ENCODE peak calls at places on chromosomes 5 and 9, in eight cellular contexts. One of them, this sample, is unnamed.

GRCh38 chr9:130072515-130073235 is 19.0 kb downstream of the GPR107 start:
- DNase-seq in astrocyte of the spinal cord: peak
- DNase-seq in progenitor cell of endocrine pancreas: no peak
- DNase-seq in tibial artery: no peak
- DNase-seq in neural crest cell: no peak
- DNase-seq in GM10248: peak
- DNase-seq in neural progenitor cell: no peak
- DNase-seq in cardiac fibroblast: no peak
- DNase-seq in this sample: peak

GRCh38 chr9:117136461-117136860 is 278.4 kb downstream of the ASTN2 start:
- DNase-seq in astrocyte of the spinal cord: no peak
- DNase-seq in progenitor cell of endocrine pancreas: no peak
- DNase-seq in tibial artery: no peak
- DNase-seq in neural crest cell: no peak
- DNase-seq in GM10248: no peak
- DNase-seq in neural progenitor cell: no peak
- DNase-seq in cardiac fibroblast: no peak
- DNase-seq in this sample: no peak

GRCh38 chr9:95385521-95385920 is 68.0 kb upstream of the FANCC start:
- DNase-seq in astrocyte of the spinal cord: no peak
- DNase-seq in progenitor cell of endocrine pancreas: no peak
- DNase-seq in tibial artery: no peak
- DNase-seq in neural crest cell: no peak
- DNase-seq in GM10248: no peak
- DNase-seq in neural progenitor cell: no peak
- DNase-seq in cardiac fibroblast: no peak
- DNase-seq in this sample: no peak

GRCh38 chr5:132797651-132798050 is 15.5 kb upstream of the SOWAHA start:
- DNase-seq in astrocyte of the spinal cord: no peak
- DNase-seq in progenitor cell of endocrine pancreas: no peak
- DNase-seq in tibial artery: no peak
- DNase-seq in neural crest cell: no peak
- DNase-seq in GM10248: no peak
- DNase-seq in neural progenitor cell: no peak
- DNase-seq in cardiac fibroblast: no peak
- DNase-seq in this sample: no peak

GRCh38 chr5:1268666-1269065 is 26.2 kb downstream of the TERT start:
- DNase-seq in astrocyte of the spinal cord: no peak
- DNase-seq in progenitor cell of endocrine pancreas: no peak
- DNase-seq in tibial artery: no peak
- DNase-seq in neural crest cell: no peak
- DNase-seq in GM10248: no peak
- DNase-seq in neural progenitor cell: no peak
- DNase-seq in cardiac fibroblast: no peak
- DNase-seq in this sample: no peak

GRCh38 chr9:34961574-34962480 is 3.7 kb downstream of the PHF24 start:
- DNase-seq in astrocyte of the spinal cord: peak
- DNase-seq in progenitor cell of endocrine pancreas: no peak
- DNase-seq in tibial artery: no peak
- DNase-seq in neural crest cell: no peak
- DNase-seq in GM10248: no peak
- DNase-seq in neural progenitor cell: no peak
- DNase-seq in cardiac fibroblast: peak
- DNase-seq in this sample: no peak

GRCh38 chr5:161847896-161848510 is at the start of gene GABRA1:
- DNase-seq in astrocyte of the spinal cord: no peak
- DNase-seq in progenitor cell of endocrine pancreas: peak
- DNase-seq in tibial artery: no peak
- DNase-seq in neural crest cell: peak
- DNase-seq in GM10248: no peak
- DNase-seq in neural progenitor cell: peak
- DNase-seq in cardiac fibroblast: no peak
- DNase-seq in this sample: no peak

GRCh38 chr9:113885183-113886002 is 9.3 kb downstream of the ZNF618 start:
- DNase-seq in astrocyte of the spinal cord: no peak
- DNase-seq in progenitor cell of endocrine pancreas: no peak
- DNase-seq in tibial artery: no peak
- DNase-seq in neural crest cell: no peak
- DNase-seq in GM10248: no peak
- DNase-seq in neural progenitor cell: no peak
- DNase-seq in cardiac fibroblast: no peak
- DNase-seq in this sample: no peak

GRCh38 chr5:129500101-129500500 is 40.0 kb downstream of the ADAMTS19 start:
- DNase-seq in astrocyte of the spinal cord: no peak
- DNase-seq in progenitor cell of endocrine pancreas: no peak
- DNase-seq in tibial artery: no peak
- DNase-seq in neural crest cell: no peak
- DNase-seq in GM10248: no peak
- DNase-seq in neural progenitor cell: no peak
- DNase-seq in cardiac fibroblast: no peak
- DNase-seq in this sample: no peak

GRCh38 chr9:129701549-129701948 is 36.1 kb downstream of the PRRX2 start:
- DNase-seq in astrocyte of the spinal cord: no peak
- DNase-seq in progenitor cell of endocrine pancreas: no peak
- DNase-seq in tibial artery: no peak
- DNase-seq in neural crest cell: no peak
- DNase-seq in GM10248: no peak
- DNase-seq in neural progenitor cell: no peak
- DNase-seq in cardiac fibroblast: no peak
- DNase-seq in this sample: no peak

GRCh38 chr5:96692436-96692835 is 30.3 kb downstream of the CAST start:
- DNase-seq in astrocyte of the spinal cord: peak
- DNase-seq in progenitor cell of endocrine pancreas: no peak
- DNase-seq in tibial artery: no peak
- DNase-seq in neural crest cell: no peak
- DNase-seq in GM10248: no peak
- DNase-seq in neural progenitor cell: no peak
- DNase-seq in cardiac fibroblast: no peak
- DNase-seq in this sample: no peak

GRCh38 chr5:82676663-82677062 is 398.5 kb upstream of the RPS23 start:
- DNase-seq in astrocyte of the spinal cord: no peak
- DNase-seq in progenitor cell of endocrine pancreas: no peak
- DNase-seq in tibial artery: no peak
- DNase-seq in neural crest cell: no peak
- DNase-seq in GM10248: peak
- DNase-seq in neural progenitor cell: no peak
- DNase-seq in cardiac fibroblast: no peak
- DNase-seq in this sample: no peak

GRCh38 chr5:148397968-148398595 is 14.3 kb downstream of the FBXO38 start:
- DNase-seq in astrocyte of the spinal cord: no peak
- DNase-seq in progenitor cell of endocrine pancreas: no peak
- DNase-seq in tibial artery: no peak
- DNase-seq in neural crest cell: no peak
- DNase-seq in GM10248: no peak
- DNase-seq in neural progenitor cell: peak
- DNase-seq in cardiac fibroblast: no peak
- DNase-seq in this sample: no peak

DNA sequence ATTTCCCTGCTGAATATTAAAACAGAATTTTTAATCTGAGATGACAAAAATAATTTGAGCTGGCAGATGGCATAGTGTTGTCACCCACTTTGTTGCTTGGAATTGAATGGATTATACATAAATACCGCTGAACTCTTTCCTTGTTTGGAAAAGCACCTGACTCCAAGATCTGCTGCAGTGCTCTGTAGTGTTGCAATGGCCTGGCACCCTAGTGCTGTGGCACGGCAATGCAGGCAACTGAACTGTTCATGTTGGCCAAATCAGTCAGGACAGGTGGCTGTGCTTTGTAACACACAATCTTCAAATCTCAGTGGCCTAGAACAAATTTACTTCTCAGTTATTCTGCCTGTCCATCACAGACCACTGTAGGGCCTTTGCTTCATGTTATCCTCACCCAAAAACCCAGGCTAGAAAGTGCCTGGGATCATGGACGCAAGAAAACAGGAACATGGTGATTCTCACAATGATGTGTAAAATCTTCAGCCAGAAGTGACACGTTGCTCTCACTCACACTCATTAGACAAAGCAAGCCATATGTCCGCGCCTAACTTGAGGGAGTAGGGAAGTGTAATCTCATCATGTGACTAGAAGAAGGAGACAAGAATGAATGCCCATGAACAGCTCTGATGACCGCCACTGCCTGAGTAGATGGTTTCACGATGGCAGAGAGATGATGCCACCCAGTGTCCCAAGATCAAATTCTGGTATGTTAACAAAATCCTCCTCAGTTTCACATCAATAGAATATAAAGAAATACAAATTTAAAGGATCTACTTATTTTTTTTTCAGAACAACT is 191.9 kb upstream of the PUM3 start:
- DNase-seq in astrocyte of the spinal cord: no peak
- DNase-seq in progenitor cell of endocrine pancreas: no peak
- DNase-seq in tibial artery: no peak
- DNase-seq in neural crest cell: no peak
- DNase-seq in GM10248: no peak
- DNase-seq in neural progenitor cell: no peak
- DNase-seq in cardiac fibroblast: no peak
- DNase-seq in this sample: no peak
- TF ChIP-seq CTCF in astrocyte of the spinal cord: no peak
- TF ChIP-seq CTCF in progenitor cell of endocrine pancreas: no peak
- TF ChIP-seq CTCF in tibial artery: no peak
- TF ChIP-seq CTCF in neural crest cell: no peak
- TF ChIP-seq CTCF in GM10248: no peak
- TF ChIP-seq CTCF in neural progenitor cell: no peak
- TF ChIP-seq CTCF in cardiac fibroblast: no peak
- TF ChIP-seq CTCF in this sample: no peak

GRCh38 chr5:3599283-3600105 is 3.9 kb downstream of the IRX1 start:
- DNase-seq in astrocyte of the spinal cord: peak
- DNase-seq in progenitor cell of endocrine pancreas: no peak
- DNase-seq in tibial artery: no peak
- DNase-seq in neural crest cell: no peak
- DNase-seq in GM10248: no peak
- DNase-seq in neural progenitor cell: peak
- DNase-seq in cardiac fibroblast: no peak
- DNase-seq in this sample: peak
- TF ChIP-seq CTCF in astrocyte of the spinal cord: peak
- TF ChIP-seq CTCF in progenitor cell of endocrine pancreas: peak
- TF ChIP-seq CTCF in tibial artery: no peak
- TF ChIP-seq CTCF in neural crest cell: peak
- TF ChIP-seq CTCF in GM10248: no peak
- TF ChIP-seq CTCF in neural progenitor cell: peak
- TF ChIP-seq CTCF in cardiac fibroblast: no peak
- TF ChIP-seq CTCF in this sample: no peak

DNA sequence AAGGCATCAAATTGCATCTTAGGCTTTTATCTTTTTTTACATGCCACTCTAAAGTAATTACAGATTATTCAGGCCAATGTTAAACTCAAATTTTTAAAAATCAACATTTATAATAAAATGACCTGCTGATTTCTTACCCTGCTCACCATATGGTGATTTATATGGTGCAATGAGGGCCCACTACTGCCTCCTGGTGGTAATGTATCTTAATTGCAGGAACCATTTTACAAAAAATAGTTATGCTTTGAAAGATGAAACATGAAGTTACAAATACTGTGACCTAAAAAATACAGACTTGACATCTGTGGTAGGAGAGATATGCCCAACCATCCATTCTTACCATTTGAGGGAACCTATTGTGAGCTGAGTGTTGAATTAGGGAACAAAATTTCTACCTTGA is 292.6 kb upstream of the TAS2R1 start:
- DNase-seq in astrocyte of the spinal cord: no peak
- DNase-seq in progenitor cell of endocrine pancreas: no peak
- DNase-seq in tibial artery: no peak
- DNase-seq in neural crest cell: no peak
- DNase-seq in GM10248: no peak
- DNase-seq in neural progenitor cell: no peak
- DNase-seq in cardiac fibroblast: no peak
- DNase-seq in this sample: no peak
- TF ChIP-seq CTCF in astrocyte of the spinal cord: no peak
- TF ChIP-seq CTCF in progenitor cell of endocrine pancreas: peak
- TF ChIP-seq CTCF in tibial artery: no peak
- TF ChIP-seq CTCF in neural crest cell: peak
- TF ChIP-seq CTCF in GM10248: no peak
- TF ChIP-seq CTCF in neural progenitor cell: peak
- TF ChIP-seq CTCF in cardiac fibroblast: peak
- TF ChIP-seq CTCF in this sample: peak

GRCh38 chr9:89427621-89428221 is 70.2 kb downstream of the SEMA4D start:
- DNase-seq in astrocyte of the spinal cord: no peak
- DNase-seq in progenitor cell of endocrine pancreas: no peak
- DNase-seq in tibial artery: no peak
- DNase-seq in neural crest cell: no peak
- DNase-seq in GM10248: peak
- DNase-seq in neural progenitor cell: no peak
- DNase-seq in cardiac fibroblast: no peak
- DNase-seq in this sample: no peak

GRCh38 chr9:89428222-89428761 is 69.6 kb downstream of the SEMA4D start:
- DNase-seq in astrocyte of the spinal cord: no peak
- DNase-seq in progenitor cell of endocrine pancreas: no peak
- DNase-seq in tibial artery: no peak
- DNase-seq in neural crest cell: no peak
- DNase-seq in GM10248: no peak
- DNase-seq in neural progenitor cell: no peak
- DNase-seq in cardiac fibroblast: no peak
- DNase-seq in this sample: no peak

GRCh38 chr9:89426389-89426961 is 71.4 kb downstream of the SEMA4D start:
- DNase-seq in astrocyte of the spinal cord: no peak
- DNase-seq in progenitor cell of endocrine pancreas: no peak
- DNase-seq in tibial artery: no peak
- DNase-seq in neural crest cell: no peak
- DNase-seq in GM10248: peak
- DNase-seq in neural progenitor cell: no peak
- DNase-seq in cardiac fibroblast: no peak
- DNase-seq in this sample: peak

GRCh38 chr9:89430995-89431394 is 66.9 kb downstream of the SEMA4D start:
- DNase-seq in astrocyte of the spinal cord: no peak
- DNase-seq in progenitor cell of endocrine pancreas: no peak
- DNase-seq in tibial artery: no peak
- DNase-seq in neural crest cell: no peak
- DNase-seq in GM10248: no peak
- DNase-seq in neural progenitor cell: no peak
- DNase-seq in cardiac fibroblast: no peak
- DNase-seq in this sample: no peak

DNA sequence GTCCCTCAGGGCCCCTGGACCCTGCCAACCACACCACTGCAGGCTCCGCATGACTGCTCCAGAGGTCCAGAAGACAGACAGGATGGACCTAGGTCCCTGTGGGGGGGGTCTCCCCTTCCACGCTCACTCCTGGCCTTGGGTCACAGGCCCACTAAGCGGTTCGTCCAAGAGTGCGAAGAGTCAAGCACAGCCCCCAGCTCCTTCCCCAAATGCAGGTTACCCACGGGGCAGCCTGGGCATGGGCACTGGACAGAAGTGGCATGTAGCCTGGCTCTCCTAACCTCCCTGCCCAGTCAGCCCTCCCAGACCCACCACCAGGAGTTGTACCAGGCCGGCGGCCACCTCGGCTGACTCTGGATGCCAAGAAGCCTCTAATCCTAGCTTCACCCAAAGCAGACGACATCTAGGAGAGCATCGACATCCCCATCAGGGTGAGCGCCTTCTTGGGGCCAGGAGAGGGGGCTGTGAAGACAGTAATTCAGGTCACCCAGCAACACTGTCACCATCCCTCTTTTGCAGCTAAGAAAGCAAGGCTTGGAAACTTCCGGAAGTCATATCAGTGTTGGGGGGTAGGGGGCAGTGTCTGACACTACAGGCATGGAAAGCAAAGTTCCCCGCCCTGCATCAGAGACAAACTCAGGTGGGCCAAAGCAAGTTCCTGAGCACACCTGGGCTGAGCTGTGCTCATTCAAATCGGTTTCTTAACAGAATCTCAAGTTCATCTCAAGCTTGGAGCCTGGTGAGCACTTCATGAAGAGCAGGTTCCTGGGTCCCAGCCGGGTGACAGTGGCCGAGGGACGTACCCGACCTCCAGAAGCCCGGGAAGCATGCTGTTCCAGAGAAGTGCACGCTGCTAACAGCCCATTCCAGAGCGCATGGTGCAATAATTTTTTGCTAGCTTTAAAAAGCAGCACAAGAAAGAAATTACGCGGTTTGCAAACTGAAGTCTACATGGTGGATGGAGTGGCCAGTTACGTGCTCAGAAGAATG is 68.7 kb downstream of the SEMA4D start:
- DNase-seq in astrocyte of the spinal cord: no peak
- DNase-seq in progenitor cell of endocrine pancreas: no peak
- DNase-seq in tibial artery: no peak
- DNase-seq in neural crest cell: no peak
- DNase-seq in GM10248: peak
- DNase-seq in neural progenitor cell: peak
- DNase-seq in cardiac fibroblast: no peak
- DNase-seq in this sample: no peak
- TF ChIP-seq CTCF in astrocyte of the spinal cord: peak
- TF ChIP-seq CTCF in progenitor cell of endocrine pancreas: peak
- TF ChIP-seq CTCF in tibial artery: no peak
- TF ChIP-seq CTCF in neural crest cell: peak
- TF ChIP-seq CTCF in GM10248: peak
- TF ChIP-seq CTCF in neural progenitor cell: peak
- TF ChIP-seq CTCF in cardiac fibroblast: no peak
- TF ChIP-seq CTCF in this sample: peak

This sample was measured in GM13977.